ENCODE peak calls at places on chromosomes 7 and 10, in six cellular contexts. Y is activated T-helper 1 cell treated with anti-CD3 and anti-CD28 coated beads, Interleukin-2, amount 50 U/mL, for 16 hours; V is stimulated activated CD8-positive, alpha-beta memory T cell treated with anti-CD3 and anti-CD28 coated beads, Interleukin-7, amount 100 ng/mL, for 24 hours; D is adipocyte; I is activated CD4-positive, alpha-beta T cell treated with anti-CD3 and anti-CD28 coated beads, Interleukin-2, amount 50 U/mL, for 1 hour; A is stimulated activated naive CD4-positive, alpha-beta T cell. Q is an unnamed sample.
A peak's percentile ranks its signal among the peaks of the same experiment; 100 is the strongest.

GRCh38 chr7:136869006-136869961 is 832 bp downstream of the CHRM2 start:
- DNase-seq in V (no peak), A (no peak), Y (no peak), I (no peak), D (peak; percentile 79), Q (no peak)

GRCh38 chr7:95190515-95190914 is 133.8 kb downstream of the PON1 start:
- DNase-seq in I (no peak), A (no peak), Y (no peak), V (no peak), D (no peak), Q (no peak)

GRCh38 chr10:44801383-44802327 is 109.5 kb upstream of the TMEM72 start:
- DNase-seq in I (no peak), A (no peak), V (no peak), Y (no peak), D (peak; percentile 95), Q (no peak)

GRCh38 chr10:120456626-120457430 is at the start of gene PLPP4:
- DNase-seq in Y (no peak), I (no peak), A (no peak), D (peak; percentile 82), V (no peak), Q (no peak)

GRCh38 chr10:80908596-80908995 is 370.9 kb downstream of the SH2D4B start:
- DNase-seq in A (no peak), D (no peak), I (no peak), V (no peak), Y (no peak), Q (no peak)

GRCh38 chr7:158362912-158363905 is 224.4 kb downstream of the PTPRN2 start:
- DNase-seq in D (no peak), I (no peak), Y (no peak), A (no peak), V (no peak), Q (no peak)

GRCh38 chr7:55308186-55308929 is 56.8 kb upstream of the LANCL2 start:
- DNase-seq in A (no peak), I (no peak), V (no peak), Y (no peak), D (peak; percentile 80), Q (no peak)

GRCh38 chr7:48168159-48168558 is 3.1 kb upstream of the ABCA13 start:
- DNase-seq in D (peak; percentile 22), A (no peak), V (no peak), I (no peak), Y (no peak), Q (no peak)

GRCh38 chr10:110150981-110151380 is 56.4 kb upstream of the MXI1 start:
- DNase-seq in V (no peak), Y (no peak), A (no peak), D (no peak), I (no peak), Q (no peak)

GRCh38 chr7:83547526-83547925 is 101.4 kb downstream of the SEMA3E start:
- DNase-seq in I (no peak), Y (no peak), A (no peak), V (no peak), D (peak; percentile 30), Q (no peak)

GRCh38 chr7:101728888-101729883 is 88.2 kb upstream of the CUX1 start:
- DNase-seq in D (no peak), V (no peak), A (no peak), I (no peak), Y (no peak), Q (no peak)

GRCh38 chr10:124416733-124417132 is 2.0 kb downstream of the OAT start:
- DNase-seq in I (no peak), D (no peak), V (no peak), Y (no peak), A (no peak), Q (no peak)

GRCh38 chr7:108611268-108611667 is 41.6 kb downstream of the DNAJB9 start:
- DNase-seq in Y (no peak), D (no peak), V (no peak), A (no peak), I (no peak), Q (no peak)

GRCh38 chr10:28072573-28072972 is 73.7 kb upstream of the ODAD2 start:
- DNase-seq in I (no peak), V (no peak), A (no peak), D (no peak), Y (no peak), Q (no peak)

GRCh38 chr10:62726142-62726541 is 78.4 kb upstream of the ADO start:
- DNase-seq in Y (peak; percentile 43), D (no peak), A (no peak), V (peak; percentile 33), I (no peak), Q (no peak)

GRCh38 chr7:32290015-32290414 is 200.2 kb downstream of the LSM5 start:
- DNase-seq in Y (no peak), V (no peak), A (no peak), D (no peak), I (no peak), Q (no peak)

GRCh38 chr7:31054608-31055273 is 2.6 kb downstream of the ADCYAP1R1 start:
- DNase-seq in Y (no peak), A (no peak), V (no peak), D (no peak), I (no peak), Q (no peak)

GRCh38 chr10:127148933-127149220 is 47.5 kb downstream of the INSYN2A start:
- DNase-seq in Y (no peak), D (peak; percentile 68), A (no peak), V (no peak), I (no peak), Q (no peak)

GRCh38 chr10:124079864-124080263 is 13.5 kb downstream of the CHST15 start:
- DNase-seq in D (no peak), Y (no peak), V (no peak), A (no peak), I (no peak), Q (no peak)

GRCh38 chr10:99467236-99467999 is 37.0 kb upstream of the GOT1 start:
- DNase-seq in D (no peak), I (no peak), A (no peak), Y (no peak), V (no peak), Q (no peak)

GRCh38 chr10:16965740-16966447 is 148.7 kb upstream of the RSU1 start:
- DNase-seq in I (no peak), Y (no peak), A (no peak), V (no peak), D (peak; percentile 83), Q (no peak)

GRCh38 chr10:116707981-116708380 is 34.4 kb downstream of the HSPA12A start:
- DNase-seq in D (no peak), I (no peak), A (no peak), V (no peak), Y (no peak), Q (no peak)

GRCh38 chr10:103776878-103777591 is 78.3 kb downstream of the SH3PXD2A start:
- DNase-seq in D (no peak), I (no peak), A (no peak), Y (no peak), V (no peak), Q (no peak)

GRCh38 chr10:93554760-93555432 is 11.6 kb upstream of the FFAR4 start:
- DNase-seq in Y (peak; percentile 6), I (peak; percentile 18), V (peak; percentile 33), D (peak; percentile 86), A (no peak), Q (no peak)

GRCh38 chr10:91613411-91614253 is 19.2 kb downstream of the PPP1R3C start:
- DNase-seq in V (no peak), A (no peak), D (peak; percentile 95), I (no peak), Y (no peak), Q (no peak)

GRCh38 chr7:26891400-26892355 is 27.3 kb upstream of the SKAP2 start:
- DNase-seq in V (no peak), A (no peak), Y (no peak), I (no peak), D (no peak), Q (no peak)

GRCh38 chr7:142460402-142461117 is 202.7 kb upstream of the PRSS58 start:
- DNase-seq in V (no peak), I (no peak), A (no peak), D (peak; percentile 43), Y (no peak), Q (no peak)

GRCh38 chr7:117110480-117111315 is 157.4 kb downstream of the ST7 start:
- DNase-seq in Y (no peak), V (no peak), I (peak; percentile 18), D (no peak), A (peak; percentile 42), Q (no peak)

GRCh38 chr7:44477063-44477830 is 13.2 kb downstream of the NUDCD3 start:
- DNase-seq in V (no peak), Y (peak; percentile 35), D (peak; percentile 86), I (peak; percentile 56), A (peak; percentile 56), Q (peak; percentile 70)

GRCh38 chr10:92760609-92761008 is 70.9 kb downstream of the HHEX start:
- DNase-seq in Y (no peak), V (no peak), A (no peak), I (no peak), D (peak; percentile 68), Q (no peak)

GRCh38 chr7:157140118-157140905 is 1.6 kb downstream of the UBE3C start:
- DNase-seq in A (peak; percentile 19), I (peak; percentile 9), V (no peak), D (no peak), Y (no peak), Q (no peak)

GRCh38 chr7:123692471-123692877 is 36.8 kb downstream of the LMOD2 start:
- DNase-seq in Y (no peak), A (no peak), D (no peak), I (no peak), V (no peak), Q (peak; percentile 59)

GRCh38 chr10:125448596-125448995 is 234.4 kb downstream of the TEX36 start:
- DNase-seq in I (no peak), V (no peak), D (no peak), Y (no peak), A (no peak), Q (no peak)

GRCh38 chr7:94562525-94562924 is 52.9 kb downstream of the CASD1 start:
- DNase-seq in V (no peak), D (no peak), Y (no peak), I (no peak), A (no peak), Q (no peak)